ENCODE peak calls at places on chromosomes 12 and 14, in nine cellular contexts. O is breast epithelium, K is D721Med, B is pancreas, Z is nephron progenitor cell, E is lung, L is AG10803, Q is GM12878, Y is lower lobe of right lung. W is an unnamed sample.

GRCh38 chr12:132620113-132620892 is 1.7 kb downstream of the P2RX2 start:
- DNase-seq in B (no peak), Q (no peak), O (no peak), K (no peak), Y (no peak), Z (no peak), E (no peak), L (no peak), W (no peak)

GRCh38 chr14:75150150-75150549 is 23.3 kb upstream of the NEK9 start:
- DNase-seq in Y (no peak), Z (no peak), Q (no peak), L (peak; percentile 37), B (no peak), K (no peak), O (no peak), E (no peak), W (no peak)

GRCh38 chr12:113880337-113880736 is 85.8 kb downstream of the RBM19 start:
- DNase-seq in Q (no peak), Y (no peak), B (no peak), L (no peak), O (no peak), K (no peak), E (no peak), Z (peak; percentile 46), W (no peak)

GRCh38 chr12:71439613-71440392 is at the start of gene LGR5:
- DNase-seq in Y (no peak), O (no peak), K (no peak), Q (no peak), Z (peak; percentile 83), E (no peak), L (peak; percentile 16), B (peak; percentile 67), W (peak; percentile 79)

GRCh38 chr14:68549057-68549421 is 243.8 kb downstream of the ZFP36L1 start:
- DNase-seq in Q (no peak), Z (no peak), O (no peak), Y (no peak), B (no peak), L (peak; percentile 83), K (no peak), E (no peak), W (no peak)

GRCh38 chr12:49809369-49810158 is 18.6 kb downstream of the NCKAP5L start:
- DNase-seq in Q (no peak), Y (peak; percentile 66), Z (no peak), O (no peak), E (peak; percentile 63), L (peak; percentile 58), K (no peak), B (no peak), W (peak; percentile 68)

GRCh38 chr14:52400846-52401245 is 86.7 kb downstream of the PTGER2 start:
- DNase-seq in Z (no peak), L (no peak), B (no peak), K (no peak), Y (no peak), Q (peak; percentile 20), E (no peak), O (no peak), W (no peak)

GRCh38 chr14:70789361-70789760 is 20.0 kb downstream of the MAP3K9 start:
- DNase-seq in Q (no peak), Z (no peak), E (peak; percentile 68), L (peak; percentile 35), Y (peak; percentile 66), O (no peak), K (no peak), B (no peak), W (no peak)

GRCh38 chr12:80101126-80101525 is 1.8 kb downstream of the OTOGL start:
- DNase-seq in O (no peak), L (no peak), Q (no peak), Y (no peak), B (no peak), Z (no peak), K (no peak), E (no peak), W (no peak)

GRCh38 chr14:94048676-94049624 is 22.8 kb downstream of the OTUB2 start:
- DNase-seq in B (no peak), Q (no peak), E (no peak), K (peak; percentile 72), Y (no peak), O (no peak), Z (no peak), L (no peak), W (no peak)

GRCh38 chr14:98444077-98444476 is 827.9 kb downstream of the BCL11B start:
- DNase-seq in Q (no peak), Y (no peak), O (no peak), K (no peak), E (no peak), Z (no peak), L (no peak), B (no peak), W (no peak)

GRCh38 chr14:60658909-60659585 is 9.8 kb upstream of the SIX1 start:
- DNase-seq in B (no peak), E (no peak), Z (no peak), O (no peak), L (no peak), Q (no peak), K (no peak), Y (no peak), W (no peak)

GRCh38 chr14:75521415-75522199 is 662 bp upstream of the BATF start:
- DNase-seq in Q (no peak), K (no peak), Y (no peak), B (no peak), Z (no peak), L (no peak), E (no peak), O (no peak), W (no peak)

GRCh38 chr14:96094656-96095055 is 55.5 kb downstream of the C14orf132 start:
- DNase-seq in B (peak; percentile 24), L (no peak), Z (no peak), Y (no peak), E (no peak), O (no peak), K (no peak), Q (no peak), W (no peak)

GRCh38 chr12:11958216-11959091 is 112.3 kb upstream of the BCL2L14 start:
- DNase-seq in L (peak; percentile 93), Z (no peak), E (no peak), Y (no peak), B (no peak), Q (no peak), O (no peak), K (no peak), W (no peak)

GRCh38 chr12:21800011-21800410 is 25.5 kb upstream of the KCNJ8 start:
- DNase-seq in E (no peak), B (no peak), L (no peak), Z (no peak), O (no peak), K (no peak), Y (no peak), Q (no peak), W (no peak)

GRCh38 chr12:5204271-5204670 is 160.6 kb downstream of the KCNA5 start:
- DNase-seq in Y (no peak), K (peak; percentile 50), Z (no peak), E (no peak), Q (no peak), L (no peak), B (no peak), O (no peak), W (no peak)

GRCh38 chr12:52037248-52037861 is 13.9 kb upstream of the NR4A1 start:
- DNase-seq in O (peak; percentile 68), B (peak; percentile 78), L (peak; percentile 67), Z (peak; percentile 54), E (no peak), Y (peak; percentile 66), K (no peak), Q (no peak), W (no peak)

DNA sequence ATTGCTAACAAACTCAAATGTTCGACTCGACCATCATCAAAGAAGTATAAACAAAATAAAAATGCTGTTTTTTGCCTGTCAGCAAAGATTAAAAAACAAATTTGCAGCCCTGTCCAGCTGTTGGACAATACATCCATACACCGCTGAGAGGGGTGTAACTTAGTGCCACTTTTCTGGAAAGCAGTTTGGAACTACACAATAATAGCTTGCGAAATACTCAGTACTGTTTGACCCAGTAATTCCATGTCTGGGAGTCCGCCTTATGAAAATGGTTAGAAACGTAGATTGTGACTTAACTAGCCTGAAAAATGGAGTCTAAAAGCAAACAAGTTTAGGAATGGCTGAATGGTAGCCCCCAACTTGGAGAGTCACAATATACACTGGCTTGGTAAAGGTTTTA is 6.4 kb downstream of the USP30 start:
- DNase-seq in Q (no peak), Y (no peak), B (no peak), L (no peak), Z (no peak), O (no peak), K (no peak), E (no peak), W (no peak)
- TF ChIP-seq CTCF in Q (no peak), Y (no peak), B (no peak), L (no peak), Z (no peak), O (no peak), K (no peak), E (no peak), W (no peak)

DNA sequence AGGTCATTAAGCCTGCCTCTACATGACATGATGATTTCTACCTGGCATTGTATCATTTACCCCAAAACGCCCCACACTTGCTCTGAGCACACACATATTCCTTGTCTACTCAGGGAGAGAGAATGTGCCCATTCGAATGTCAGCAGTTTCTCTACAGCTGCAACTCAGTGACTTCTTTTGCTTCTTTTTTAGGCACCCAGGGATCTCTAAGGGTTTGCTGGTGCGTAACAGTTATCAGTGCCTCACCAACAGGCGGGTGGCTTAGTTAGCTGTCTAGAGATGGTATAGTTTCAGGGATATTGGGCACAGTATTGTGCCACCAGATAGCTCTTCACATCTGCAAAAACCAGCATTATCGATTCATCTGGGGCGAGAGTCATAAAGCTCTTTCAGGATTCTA is 316.9 kb downstream of the PDZRN4 start:
- DNase-seq in B (no peak), L (no peak), E (no peak), K (no peak), Z (no peak), Y (no peak), O (no peak), Q (no peak), W (no peak)
- TF ChIP-seq CTCF in B (no peak), L (no peak), E (no peak), K (no peak), Z (no peak), Y (no peak), O (no peak), Q (no peak), W (no peak)

GRCh38 chr14:92012121-92012748 is 27.6 kb downstream of the TRIP11 start:
- DNase-seq in E (no peak), K (no peak), Y (no peak), B (no peak), Q (no peak), L (no peak), O (no peak), Z (no peak), W (no peak)
- TF ChIP-seq CTCF in E (no peak), K (no peak), Y (no peak), B (no peak), Q (no peak), L (no peak), O (no peak), Z (no peak), W (no peak)

DNA sequence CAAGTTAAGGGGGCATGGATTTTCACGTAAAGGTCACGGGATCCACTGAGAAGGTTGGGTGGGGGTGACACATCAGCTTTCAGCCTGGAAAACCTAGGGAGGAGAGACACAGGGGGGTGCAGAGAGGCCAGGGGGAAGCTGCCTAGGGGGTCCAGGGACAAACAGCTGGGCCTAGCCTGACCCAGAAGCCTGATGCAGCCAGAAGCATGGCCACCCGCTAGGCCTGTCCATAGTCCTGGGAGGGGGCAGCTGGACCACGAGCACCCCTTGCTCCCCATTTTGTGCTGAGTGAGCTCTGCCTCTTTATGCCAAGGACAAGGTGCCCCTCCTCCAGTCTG is 322.7 kb upstream of the RTL1 start:
- DNase-seq in Q (no peak), E (no peak), B (no peak), K (no peak), O (no peak), Y (no peak), Z (no peak), L (no peak), W (no peak)
- TF ChIP-seq CTCF in Q (no peak), E (no peak), B (no peak), K (no peak), O (no peak), Y (no peak), Z (no peak), L (no peak), W (no peak)